ENCODE peak calls at places on chromosomes 7 and 10, in nine cellular contexts. U is CD8-positive, alpha-beta T cell; Y is occipital lobe; J is hippocampal formation; F is NCI-H2171 treated with DMSO at 0.1 percent for 48 hours; B is NCI-H1436; W is left ventricle myocardium superior; O is SJCRH30; M is posterior vena cava. X is an unnamed sample.
A peak's percentile ranks its signal among the peaks of the same experiment; 100 is the strongest.

GRCh38 chr10:120041807-120042545 is 149.4 kb downstream of the SEC23IP start:
- DNase-seq in U (no peak), Y (no peak), J (no peak), F (no peak), B (no peak), W (peak; percentile 26), O (no peak), M (no peak), X (no peak)

GRCh38 chr7:87310790-87311419 is 34.6 kb upstream of the CROT start:
- DNase-seq in U (no peak), Y (no peak), J (no peak), F (no peak), B (no peak), W (no peak), O (no peak), M (no peak), X (no peak)

GRCh38 chr10:7153750-7154149 is 257.1 kb downstream of the SFMBT2 start:
- DNase-seq in U (no peak), Y (no peak), J (no peak), F (no peak), B (no peak), W (no peak), O (no peak), M (no peak), X (no peak)

GRCh38 chr7:27860800-27861199 is 120.8 kb downstream of the TAX1BP1 start:
- DNase-seq in U (no peak), Y (no peak), J (no peak), F (no peak), B (no peak), W (no peak), O (no peak), M (no peak), X (no peak)

GRCh38 chr7:128247640-128248194 is 6.6 kb downstream of the LEP start:
- DNase-seq in U (no peak), Y (no peak), J (no peak), F (no peak), B (no peak), W (no peak), O (no peak), M (no peak), X (no peak)

GRCh38 chr10:69716711-69717560 is 84.8 kb upstream of the COL13A1 start:
- DNase-seq in U (peak; percentile 65), Y (no peak), J (no peak), F (peak; percentile 6), B (peak; percentile 55), W (peak; percentile 74), O (peak; percentile 31), M (no peak), X (peak; percentile 22)

GRCh38 chr10:95820363-95820762 is 64.4 kb downstream of the ENTPD1 start:
- DNase-seq in U (no peak), Y (no peak), J (no peak), F (no peak), B (no peak), W (no peak), O (no peak), M (no peak), X (no peak)

GRCh38 chr7:5507026-5507425 is 83.4 kb upstream of the TNRC18 start:
- DNase-seq in U (no peak), Y (peak; percentile 16), J (no peak), F (no peak), B (no peak), W (no peak), O (no peak), M (no peak), X (no peak)

GRCh38 chr7:130063036-130063435 is 7.3 kb upstream of the KLHDC10 start:
- DNase-seq in U (peak; percentile 77), Y (no peak), J (no peak), F (peak; percentile 37), B (peak; percentile 29), W (peak; percentile 53), O (peak; percentile 85), M (no peak), X (peak; percentile 35)

GRCh38 chr7:66556549-66557213 is 72.0 kb upstream of the KCTD7 start:
- DNase-seq in U (no peak), Y (no peak), J (no peak), F (no peak), B (no peak), W (peak; percentile 30), O (no peak), M (peak; percentile 71), X (no peak)

X was measured in NCI-H748 treated with DMSO at 0.1 percent for 48 hours.